ENCODE peak calls at places on chromosomes 3 and 15, in five cellular contexts. Q is mesenteric fat pad, W is retina, E is HCEC 1CT, Z is ELR. T is an unnamed sample.

GRCh38 chr15:91704343-91704742 is 149.2 kb upstream of the SLCO3A1 start:
- DNase-seq in Z (no peak), E (no peak), Q (no peak), W (no peak), T (no peak)

GRCh38 chr3:100844063-100844936 is 135.0 kb downstream of the TFG start:
- DNase-seq in E (peak; percentile 3), Z (peak; percentile 8), W (no peak), Q (no peak), T (no peak)

GRCh38 chr3:188206787-188207186 is 52.8 kb downstream of the LPP start:
- DNase-seq in Z (no peak), W (no peak), Q (no peak), E (no peak), T (no peak)

GRCh38 chr15:25235391-25235790 is 203.4 kb downstream of the UBE3A start:
- DNase-seq in Z (no peak), E (no peak), Q (no peak), W (no peak), T (no peak)

GRCh38 chr3:127226451-127226850 is 33.5 kb downstream of the PRR23E start:
- DNase-seq in Q (no peak), Z (peak; percentile 28), E (peak; percentile 14), W (no peak), T (no peak)

GRCh38 chr15:76823303-76823702 is 81.8 kb downstream of the SCAPER start:
- DNase-seq in W (no peak), Q (no peak), Z (no peak), E (no peak), T (no peak)

GRCh38 chr3:77947671-77948070 is 907.8 kb downstream of the ROBO2 start:
- DNase-seq in E (no peak), Q (no peak), W (no peak), Z (no peak), T (no peak)

GRCh38 chr3:58353722-58354553 is 21.2 kb downstream of the PXK start:
- DNase-seq in E (peak; percentile 22), Q (no peak), Z (no peak), W (no peak), T (no peak)

GRCh38 chr3:40623567-40623966 is 98.8 kb downstream of the ZNF621 start:
- DNase-seq in Q (no peak), W (no peak), Z (peak; percentile 33), E (no peak), T (no peak)

GRCh38 chr3:98596902-98597500 is 3.6 kb upstream of the CPOX start:
- DNase-seq in Q (no peak), Z (peak; percentile 62), E (peak; percentile 31), W (no peak), T (no peak)

GRCh38 chr3:181369637-181370036 is 342.1 kb upstream of the SOX2 start:
- DNase-seq in Q (no peak), Z (no peak), E (no peak), W (no peak), T (no peak)

GRCh38 chr15:38226867-38227266 is 25.8 kb upstream of the SPRED1 start:
- DNase-seq in Q (no peak), W (no peak), Z (peak; percentile 90), E (peak; percentile 80), T (peak; percentile 56)

GRCh38 chr3:193729088-193729465 is 136.1 kb downstream of the OPA1 start:
- DNase-seq in E (no peak), W (no peak), Q (no peak), Z (no peak), T (no peak)

GRCh38 chr3:40054568-40055222 is 245.3 kb downstream of the MYRIP start:
- DNase-seq in W (no peak), E (no peak), Q (no peak), Z (peak; percentile 32), T (no peak)

T was measured in ureter.